ENCODE peak calls at places on chromosomes 16 and 17, in eight cellular contexts. V is stimulated activated CD4-positive, alpha-beta T cell treated with anti-CD3 and anti-CD28 coated beads, Interleukin-4, amount 100 ng/mL, for 48 hours; F is effector CD4-positive, alpha-beta T cell; C is activated T-helper 1 cell treated with anti-CD3 and anti-CD28 coated beads, Interleukin-2, amount 50 U/mL, for 16 hours; M is NCI-H526 treated with DMSO at 0.1 percent for 48 hours; Z is stimulated activated naive CD4-positive, alpha-beta T cell treated with Interleukin-2 at 50 U/mL for 16 hours; U is left ventricle myocardium inferior; J is non-pigmented ciliary epithelial cell. H is an unnamed sample.

GRCh38 chr16:4882633-4883285 is 35.5 kb downstream of the UBN1 start:
- DNase-seq in C (no peak), Z (no peak), M (no peak), J (peak; percentile 49), U (no peak), V (no peak), F (no peak), H (no peak)

GRCh38 chr16:89054261-89054661 is 39.4 kb upstream of the ACSF3 start:
- DNase-seq in U (no peak), V (no peak), M (no peak), C (no peak), Z (no peak), J (no peak), F (no peak), H (no peak)

GRCh38 chr17:41772218-41772585 is 14.3 kb downstream of the JUP start:
- DNase-seq in Z (no peak), V (no peak), U (no peak), M (peak; percentile 36), C (no peak), F (no peak), J (no peak), H (no peak)

GRCh38 chr17:38663125-38663751 is 11.5 kb downstream of the EPOP start:
- DNase-seq in Z (peak; percentile 42), V (peak; percentile 32), C (no peak), F (no peak), U (peak; percentile 46), J (peak; percentile 13), M (peak; percentile 64), H (no peak)

GRCh38 chr17:10532026-10532425 is 13.7 kb upstream of the MYH1 start:
- DNase-seq in U (no peak), Z (no peak), J (no peak), C (no peak), F (no peak), V (no peak), M (no peak), H (no peak)

GRCh38 chr16:80725566-80726162 is 78.7 kb downstream of the CDYL2 start:
- DNase-seq in J (no peak), C (no peak), Z (no peak), M (no peak), F (no peak), U (no peak), V (no peak), H (no peak)

GRCh38 chr17:2335726-2336214 is 487 bp downstream of the TSR1 start:
- DNase-seq in C (no peak), M (no peak), F (no peak), J (no peak), V (no peak), U (no peak), Z (peak; percentile 21), H (no peak)

GRCh38 chr16:68402748-68403040 is 45.6 kb downstream of the SMPD3 start:
- DNase-seq in J (no peak), V (no peak), F (no peak), C (no peak), U (no peak), M (no peak), Z (no peak), H (no peak)

GRCh38 chr17:21299981-21300600 is 15.6 kb downstream of the MAP2K3 start:
- DNase-seq in U (no peak), J (no peak), C (no peak), F (no peak), Z (no peak), M (no peak), V (no peak), H (no peak)

GRCh38 chr16:71473891-71474290 is 11.8 kb upstream of the ZNF23 start:
- DNase-seq in F (no peak), U (no peak), M (no peak), C (no peak), Z (no peak), V (no peak), J (no peak), H (no peak)

GRCh38 chr17:79813826-79814623 is 17.1 kb upstream of the CBX8 start:
- DNase-seq in J (no peak), F (no peak), Z (no peak), V (no peak), C (no peak), M (no peak), U (no peak), H (no peak)

GRCh38 chr17:27980035-27980434 is 62.4 kb upstream of the NLK start:
- DNase-seq in F (no peak), M (no peak), Z (no peak), J (peak; percentile 67), C (no peak), V (no peak), U (no peak), H (no peak)

GRCh38 chr16:31695667-31696066 is 168.0 kb downstream of the AHSP start:
- DNase-seq in Z (peak; percentile 12), J (no peak), M (no peak), V (no peak), F (peak; percentile 52), U (no peak), C (peak; percentile 25), H (no peak)

GRCh38 chr16:31083981-31084380 is 4.8 kb downstream of the PRSS53 start:
- DNase-seq in M (no peak), Z (no peak), F (no peak), J (no peak), V (no peak), C (no peak), U (no peak), H (no peak)

GRCh38 chr17:65198653-65199382 is 61.6 kb downstream of the RGS9 start:
- DNase-seq in J (no peak), F (no peak), C (no peak), U (no peak), V (no peak), M (peak; percentile 80), Z (no peak), H (no peak)

GRCh38 chr17:36812762-36813161 is 124.5 kb upstream of the LHX1 start:
- DNase-seq in M (no peak), J (no peak), C (no peak), V (no peak), U (no peak), Z (no peak), F (no peak), H (no peak)

GRCh38 chr17:41048441-41048840 is 1.3 kb upstream of the KRTAP2-1 start:
- DNase-seq in Z (no peak), J (no peak), M (no peak), V (no peak), C (no peak), U (no peak), F (no peak), H (no peak)

GRCh38 chr16:9845661-9846361 is 336.4 kb downstream of the GRIN2A start:
- DNase-seq in J (no peak), V (no peak), M (no peak), U (no peak), C (no peak), Z (no peak), F (no peak), H (no peak)

GRCh38 chr17:628507-628941 is 86.1 kb downstream of the VPS53 start:
- DNase-seq in J (no peak), C (no peak), U (no peak), M (no peak), V (no peak), Z (no peak), F (no peak), H (no peak)

GRCh38 chr17:17114592-17115225 is 72.5 kb downstream of the MPRIP start:
- DNase-seq in F (no peak), C (no peak), V (no peak), Z (peak; percentile 42), M (no peak), U (peak; percentile 16), J (no peak), H (no peak)

GRCh38 chr17:50396261-50397110 is 837 bp downstream of the LRRC59 start:
- DNase-seq in J (no peak), F (no peak), M (no peak), C (no peak), U (no peak), Z (peak; percentile 36), V (no peak), H (no peak)

GRCh38 chr17:50428831-50429424 is 2.9 kb downstream of the ACSF2 start:
- DNase-seq in U (no peak), J (no peak), Z (no peak), F (no peak), V (no peak), C (no peak), M (no peak), H (no peak)